ENCODE peak calls at places on chromosomes 16 and 17, in ten cellular contexts. One of them, this sample, is unnamed.

GRCh38 chr16:66551362-66551761 is 1.0 kb upstream of the CKLF start:
- DNase-seq in fibroblast of mammary gland: peak
- DNase-seq in heart right ventricle: no peak
- DNase-seq in GM12865: peak
- DNase-seq in breast epithelium: no peak
- DNase-seq in PC-3: peak
- DNase-seq in tibial nerve: no peak
- DNase-seq in IMR-90: peak
- DNase-seq in AG04450: no peak
- DNase-seq in stomach: no peak
- DNase-seq in this sample: no peak

GRCh38 chr16:23949630-23950290 is 114.0 kb downstream of the PRKCB start:
- DNase-seq in fibroblast of mammary gland: no peak
- DNase-seq in heart right ventricle: peak
- DNase-seq in GM12865: peak
- DNase-seq in breast epithelium: no peak
- DNase-seq in PC-3: no peak
- DNase-seq in tibial nerve: no peak
- DNase-seq in IMR-90: no peak
- DNase-seq in AG04450: no peak
- DNase-seq in stomach: peak
- DNase-seq in this sample: no peak

GRCh38 chr16:85963746-85964370 is 64.9 kb downstream of the IRF8 start:
- DNase-seq in fibroblast of mammary gland: no peak
- DNase-seq in heart right ventricle: peak
- DNase-seq in GM12865: no peak
- DNase-seq in breast epithelium: peak
- DNase-seq in PC-3: no peak
- DNase-seq in tibial nerve: peak
- DNase-seq in IMR-90: no peak
- DNase-seq in AG04450: no peak
- DNase-seq in stomach: peak
- DNase-seq in this sample: no peak

GRCh38 chr16:2926660-2927646 is 15.2 kb downstream of the FLYWCH1 start:
- DNase-seq in fibroblast of mammary gland: peak
- DNase-seq in heart right ventricle: peak
- DNase-seq in GM12865: peak
- DNase-seq in breast epithelium: peak
- DNase-seq in PC-3: peak
- DNase-seq in tibial nerve: peak
- DNase-seq in IMR-90: peak
- DNase-seq in AG04450: peak
- DNase-seq in stomach: peak
- DNase-seq in this sample: peak

GRCh38 chr16:86089341-86089900 is 190.5 kb downstream of the IRF8 start:
- DNase-seq in fibroblast of mammary gland: no peak
- DNase-seq in heart right ventricle: no peak
- DNase-seq in GM12865: no peak
- DNase-seq in breast epithelium: no peak
- DNase-seq in PC-3: no peak
- DNase-seq in tibial nerve: no peak
- DNase-seq in IMR-90: no peak
- DNase-seq in AG04450: no peak
- DNase-seq in stomach: no peak
- DNase-seq in this sample: no peak

GRCh38 chr17:75151893-75152292 is 2.4 kb downstream of the JPT1 start:
- DNase-seq in fibroblast of mammary gland: no peak
- DNase-seq in heart right ventricle: no peak
- DNase-seq in GM12865: no peak
- DNase-seq in breast epithelium: no peak
- DNase-seq in PC-3: peak
- DNase-seq in tibial nerve: no peak
- DNase-seq in IMR-90: peak
- DNase-seq in AG04450: no peak
- DNase-seq in stomach: no peak
- DNase-seq in this sample: peak

GRCh38 chr17:79905832-79906231 is 66.6 kb upstream of the CBX4 start:
- DNase-seq in fibroblast of mammary gland: no peak
- DNase-seq in heart right ventricle: no peak
- DNase-seq in GM12865: no peak
- DNase-seq in breast epithelium: no peak
- DNase-seq in PC-3: peak
- DNase-seq in tibial nerve: no peak
- DNase-seq in IMR-90: no peak
- DNase-seq in AG04450: no peak
- DNase-seq in stomach: no peak
- DNase-seq in this sample: no peak

GRCh38 chr17:36921131-36921851 is 16.0 kb upstream of the LHX1 start:
- DNase-seq in fibroblast of mammary gland: peak
- DNase-seq in heart right ventricle: no peak
- DNase-seq in GM12865: no peak
- DNase-seq in breast epithelium: no peak
- DNase-seq in PC-3: peak
- DNase-seq in tibial nerve: no peak
- DNase-seq in IMR-90: peak
- DNase-seq in AG04450: no peak
- DNase-seq in stomach: peak
- DNase-seq in this sample: peak

GRCh38 chr17:77963441-77963840 is 4.9 kb downstream of the TNRC6C start:
- DNase-seq in fibroblast of mammary gland: peak
- DNase-seq in heart right ventricle: no peak
- DNase-seq in GM12865: no peak
- DNase-seq in breast epithelium: peak
- DNase-seq in PC-3: no peak
- DNase-seq in tibial nerve: peak
- DNase-seq in IMR-90: peak
- DNase-seq in AG04450: peak
- DNase-seq in stomach: no peak
- DNase-seq in this sample: peak

GRCh38 chr16:65012357-65012756 is 109.5 kb downstream of the CDH11 start:
- DNase-seq in fibroblast of mammary gland: peak
- DNase-seq in heart right ventricle: no peak
- DNase-seq in GM12865: no peak
- DNase-seq in breast epithelium: no peak
- DNase-seq in PC-3: no peak
- DNase-seq in tibial nerve: no peak
- DNase-seq in IMR-90: peak
- DNase-seq in AG04450: no peak
- DNase-seq in stomach: no peak
- DNase-seq in this sample: peak

GRCh38 chr17:12078791-12079190 is 58.1 kb downstream of the MAP2K4 start:
- DNase-seq in fibroblast of mammary gland: peak
- DNase-seq in heart right ventricle: no peak
- DNase-seq in GM12865: no peak
- DNase-seq in breast epithelium: no peak
- DNase-seq in PC-3: peak
- DNase-seq in tibial nerve: no peak
- DNase-seq in IMR-90: peak
- DNase-seq in AG04450: peak
- DNase-seq in stomach: no peak
- DNase-seq in this sample: peak

GRCh38 chr17:48441231-48441711 is 11.3 kb upstream of the SKAP1 start:
- DNase-seq in fibroblast of mammary gland: no peak
- DNase-seq in heart right ventricle: no peak
- DNase-seq in GM12865: peak
- DNase-seq in breast epithelium: no peak
- DNase-seq in PC-3: no peak
- DNase-seq in tibial nerve: no peak
- DNase-seq in IMR-90: no peak
- DNase-seq in AG04450: no peak
- DNase-seq in stomach: no peak
- DNase-seq in this sample: no peak

GRCh38 chr17:40109471-40109824 is 9.1 kb upstream of the NR1D1 start:
- DNase-seq in fibroblast of mammary gland: peak
- DNase-seq in heart right ventricle: no peak
- DNase-seq in GM12865: no peak
- DNase-seq in breast epithelium: no peak
- DNase-seq in PC-3: no peak
- DNase-seq in tibial nerve: no peak
- DNase-seq in IMR-90: no peak
- DNase-seq in AG04450: no peak
- DNase-seq in stomach: no peak
- DNase-seq in this sample: no peak

GRCh38 chr16:87062569-87063442 is 254.4 kb downstream of the C16orf95 start:
- DNase-seq in fibroblast of mammary gland: peak
- DNase-seq in heart right ventricle: peak
- DNase-seq in GM12865: peak
- DNase-seq in breast epithelium: peak
- DNase-seq in PC-3: peak
- DNase-seq in tibial nerve: peak
- DNase-seq in IMR-90: peak
- DNase-seq in AG04450: no peak
- DNase-seq in stomach: peak
- DNase-seq in this sample: peak

GRCh38 chr17:30600830-30601494 is 123.8 kb downstream of the GOSR1 start:
- DNase-seq in fibroblast of mammary gland: peak
- DNase-seq in heart right ventricle: no peak
- DNase-seq in GM12865: peak
- DNase-seq in breast epithelium: no peak
- DNase-seq in PC-3: peak
- DNase-seq in tibial nerve: no peak
- DNase-seq in IMR-90: peak
- DNase-seq in AG04450: no peak
- DNase-seq in stomach: no peak
- DNase-seq in this sample: peak

GRCh38 chr17:76515291-76515949 is 14.2 kb upstream of the RHBDF2 start:
- DNase-seq in fibroblast of mammary gland: peak
- DNase-seq in heart right ventricle: peak
- DNase-seq in GM12865: peak
- DNase-seq in breast epithelium: peak
- DNase-seq in PC-3: no peak
- DNase-seq in tibial nerve: peak
- DNase-seq in IMR-90: peak
- DNase-seq in AG04450: peak
- DNase-seq in stomach: peak
- DNase-seq in this sample: peak

GRCh38 chr16:50889746-50890145 is 147.9 kb downstream of the CYLD start:
- DNase-seq in fibroblast of mammary gland: no peak
- DNase-seq in heart right ventricle: no peak
- DNase-seq in GM12865: no peak
- DNase-seq in breast epithelium: no peak
- DNase-seq in PC-3: no peak
- DNase-seq in tibial nerve: no peak
- DNase-seq in IMR-90: no peak
- DNase-seq in AG04450: no peak
- DNase-seq in stomach: no peak
- DNase-seq in this sample: no peak

GRCh38 chr17:33980193-33980592 is 274.9 kb upstream of the CCL2 start:
- DNase-seq in fibroblast of mammary gland: no peak
- DNase-seq in heart right ventricle: no peak
- DNase-seq in GM12865: peak
- DNase-seq in breast epithelium: no peak
- DNase-seq in PC-3: no peak
- DNase-seq in tibial nerve: no peak
- DNase-seq in IMR-90: no peak
- DNase-seq in AG04450: no peak
- DNase-seq in stomach: no peak
- DNase-seq in this sample: no peak

GRCh38 chr16:90009172-90009899 is 9.9 kb downstream of the DBNDD1 start:
- DNase-seq in fibroblast of mammary gland: no peak
- DNase-seq in heart right ventricle: no peak
- DNase-seq in GM12865: no peak
- DNase-seq in breast epithelium: no peak
- DNase-seq in PC-3: no peak
- DNase-seq in tibial nerve: no peak
- DNase-seq in IMR-90: no peak
- DNase-seq in AG04450: no peak
- DNase-seq in stomach: no peak
- DNase-seq in this sample: no peak
- H3K4me3 ChIP-seq in fibroblast of mammary gland: no peak
- H3K4me3 ChIP-seq in heart right ventricle: no peak
- H3K4me3 ChIP-seq in GM12865: peak
- H3K4me3 ChIP-seq in breast epithelium: no peak
- H3K4me3 ChIP-seq in PC-3: no peak
- H3K4me3 ChIP-seq in tibial nerve: no peak
- H3K4me3 ChIP-seq in IMR-90: no peak
- H3K4me3 ChIP-seq in AG04450: no peak
- H3K4me3 ChIP-seq in stomach: no peak
- H3K4me3 ChIP-seq in this sample: no peak

DNA sequence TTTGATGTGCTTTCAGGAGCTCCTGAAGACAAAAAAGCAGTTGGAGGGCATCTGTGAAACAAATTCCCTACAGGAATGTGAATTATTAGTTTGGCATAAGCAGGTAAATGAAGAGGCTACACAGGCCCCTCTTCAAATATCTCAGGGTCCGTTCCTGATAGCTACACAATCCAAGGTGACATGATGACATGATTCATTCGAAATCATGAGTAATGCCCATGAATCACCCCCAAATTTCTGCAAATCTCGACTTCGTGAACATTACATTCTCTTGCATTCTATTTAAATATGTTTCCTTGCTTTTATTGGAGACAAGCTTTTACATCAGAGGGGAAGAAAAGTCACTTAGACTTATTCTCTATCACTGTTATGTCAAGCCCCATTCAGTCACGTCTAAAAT is 22.3 kb downstream of the GAN start:
- DNase-seq in fibroblast of mammary gland: peak
- DNase-seq in heart right ventricle: no peak
- DNase-seq in GM12865: no peak
- DNase-seq in breast epithelium: no peak
- DNase-seq in PC-3: peak
- DNase-seq in tibial nerve: no peak
- DNase-seq in IMR-90: no peak
- DNase-seq in AG04450: no peak
- DNase-seq in stomach: no peak
- DNase-seq in this sample: no peak
- TF ChIP-seq CTCF in fibroblast of mammary gland: no peak
- TF ChIP-seq CTCF in heart right ventricle: no peak
- TF ChIP-seq CTCF in GM12865: no peak
- TF ChIP-seq CTCF in breast epithelium: no peak
- TF ChIP-seq CTCF in PC-3: no peak
- TF ChIP-seq CTCF in tibial nerve: no peak
- TF ChIP-seq CTCF in IMR-90: no peak
- TF ChIP-seq CTCF in AG04450: no peak
- TF ChIP-seq CTCF in stomach: no peak
- TF ChIP-seq CTCF in this sample: no peak

GRCh38 chr17:62705116-62705515 is 77.6 kb downstream of the MRC2 start:
- DNase-seq in fibroblast of mammary gland: no peak
- DNase-seq in heart right ventricle: no peak
- DNase-seq in GM12865: no peak
- DNase-seq in breast epithelium: no peak
- DNase-seq in PC-3: no peak
- DNase-seq in tibial nerve: no peak
- DNase-seq in IMR-90: no peak
- DNase-seq in AG04450: no peak
- DNase-seq in stomach: peak
- DNase-seq in this sample: no peak
- H3K4me3 ChIP-seq in fibroblast of mammary gland: peak
- H3K4me3 ChIP-seq in heart right ventricle: peak
- H3K4me3 ChIP-seq in GM12865: no peak
- H3K4me3 ChIP-seq in breast epithelium: no peak
- H3K4me3 ChIP-seq in PC-3: peak
- H3K4me3 ChIP-seq in tibial nerve: peak
- H3K4me3 ChIP-seq in IMR-90: peak
- H3K4me3 ChIP-seq in AG04450: peak
- H3K4me3 ChIP-seq in stomach: peak
- H3K4me3 ChIP-seq in this sample: peak

DNA sequence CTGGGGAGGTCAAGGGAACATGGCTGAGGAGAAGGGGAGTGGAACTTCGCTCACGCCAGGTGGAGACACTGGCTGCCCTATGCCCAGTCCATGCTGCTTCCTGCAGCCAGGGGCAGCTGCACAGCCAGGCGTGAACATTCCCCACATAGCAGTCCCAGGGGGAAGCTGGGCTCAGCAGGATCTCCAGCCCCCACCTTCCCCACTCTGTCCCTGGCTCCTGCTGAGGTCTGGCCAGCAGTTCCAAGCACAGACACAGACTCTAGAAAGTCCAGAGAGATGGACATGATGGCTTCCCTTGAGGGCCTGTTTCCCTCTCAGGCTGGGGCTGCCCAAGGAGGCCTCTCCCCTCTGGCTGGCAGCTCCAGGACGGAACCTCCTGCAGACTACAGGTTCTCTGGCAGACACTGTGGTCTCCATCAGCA is 9.3 kb downstream of the JUP start:
- DNase-seq in fibroblast of mammary gland: peak
- DNase-seq in heart right ventricle: peak
- DNase-seq in GM12865: no peak
- DNase-seq in breast epithelium: no peak
- DNase-seq in PC-3: no peak
- DNase-seq in tibial nerve: no peak
- DNase-seq in IMR-90: no peak
- DNase-seq in AG04450: no peak
- DNase-seq in stomach: peak
- DNase-seq in this sample: no peak
- TF ChIP-seq CTCF in fibroblast of mammary gland: peak
- TF ChIP-seq CTCF in heart right ventricle: peak
- TF ChIP-seq CTCF in GM12865: no peak
- TF ChIP-seq CTCF in breast epithelium: peak
- TF ChIP-seq CTCF in PC-3: no peak
- TF ChIP-seq CTCF in tibial nerve: peak
- TF ChIP-seq CTCF in IMR-90: no peak
- TF ChIP-seq CTCF in AG04450: peak
- TF ChIP-seq CTCF in stomach: no peak
- TF ChIP-seq CTCF in this sample: peak

This sample was measured in astrocyte of the spinal cord.